ENCODE peak calls at places on chromosomes 3 and 15, in five cellular contexts. Z is CD8-positive, alpha-beta memory T cell; I is uterus; M is right atrium auricular region; K is PC-3. V is an unnamed sample.

GRCh38 chr3:37510749-37511148 is 336.4 kb upstream of the LRRFIP2 start:
- DNase-seq in Z (no peak), I (no peak), M (no peak), K (no peak), V (no peak)

GRCh38 chr3:157073810-157074209 is 86.1 kb downstream of the CCNL1 start:
- DNase-seq in Z (no peak), I (no peak), M (no peak), K (peak; percentile 58), V (no peak)

GRCh38 chr15:31435256-31435781 is 108.7 kb downstream of the KLF13 start:
- DNase-seq in Z (peak; percentile 88), I (peak; percentile 65), M (peak; percentile 84), K (peak; percentile 65), V (peak; percentile 86)

GRCh38 chr15:46786886-46787285 is 930.4 kb upstream of the SEMA6D start:
- DNase-seq in Z (no peak), I (no peak), M (no peak), K (no peak), V (no peak)

GRCh38 chr15:41517895-41518449 is 4.3 kb upstream of the LTK start:
- DNase-seq in Z (no peak), I (no peak), M (no peak), K (no peak), V (no peak)

GRCh38 chr15:82231233-82231632 is 31.3 kb downstream of the EFL1 start:
- DNase-seq in Z (no peak), I (no peak), M (no peak), K (no peak), V (no peak)

GRCh38 chr3:20608054-20608738 is 422.2 kb upstream of the SGO1 start:
- DNase-seq in Z (no peak), I (no peak), M (no peak), K (peak; percentile 21), V (no peak)

GRCh38 chr15:43268111-43269105 is 1.7 kb upstream of the TGM5 start:
- DNase-seq in Z (no peak), I (no peak), M (peak; percentile 55), K (peak; percentile 16), V (no peak)

GRCh38 chr3:182603501-182603900 is 189.8 kb upstream of the ATP11B start:
- DNase-seq in Z (no peak), I (no peak), M (no peak), K (peak; percentile 49), V (no peak)

GRCh38 chr3:102741105-102741504 is 306.3 kb downstream of the ZPLD1 start:
- DNase-seq in Z (no peak), I (no peak), M (no peak), K (peak; percentile 46), V (no peak)

GRCh38 chr15:52295421-52295991 is at the start of gene MYO5C:
- DNase-seq in Z (peak; percentile 8), I (peak; percentile 42), M (no peak), K (peak; percentile 88), V (no peak)

GRCh38 chr15:94526071-94526689 is 294.8 kb downstream of the MCTP2 start:
- DNase-seq in Z (no peak), I (no peak), M (no peak), K (peak; percentile 13), V (no peak)

GRCh38 chr3:94308767-94309166 is 245.9 kb downstream of the NSUN3 start:
- DNase-seq in Z (no peak), I (no peak), M (no peak), K (no peak), V (no peak)

GRCh38 chr15:57503051-57503702 is 88.5 kb upstream of the MYZAP start:
- DNase-seq in Z (no peak), I (no peak), M (no peak), K (no peak), V (no peak)

GRCh38 chr15:42577514-42578031 is 2.2 kb downstream of the STARD9 start:
- DNase-seq in Z (no peak), I (no peak), M (no peak), K (no peak), V (no peak)

GRCh38 chr3:147514366-147514765 is 105.2 kb downstream of the ZIC1 start:
- DNase-seq in Z (no peak), I (no peak), M (no peak), K (no peak), V (no peak)

GRCh38 chr3:86954226-86954625 is 36.7 kb downstream of the VGLL3 start:
- DNase-seq in Z (no peak), I (no peak), M (no peak), K (peak; percentile 97), V (no peak)

GRCh38 chr3:120802916-120803315 is 60.4 kb downstream of the GTF2E1 start:
- DNase-seq in Z (no peak), I (no peak), M (no peak), K (no peak), V (no peak)

GRCh38 chr3:15241341-15241740 is 35.3 kb downstream of the CAPN7 start:
- DNase-seq in Z (peak; percentile 10), I (peak; percentile 61), M (no peak), K (peak; percentile 34), V (no peak)

GRCh38 chr3:53238051-53238850 is 17.6 kb downstream of the TKT start:
- DNase-seq in Z (no peak), I (no peak), M (no peak), K (peak; percentile 98), V (peak; percentile 89)

GRCh38 chr3:172655388-172655787 is 55.5 kb downstream of the NCEH1 start:
- DNase-seq in Z (no peak), I (no peak), M (no peak), K (no peak), V (no peak)

GRCh38 chr3:150467381-150467780 is 59.3 kb downstream of the TSC22D2 start:
- DNase-seq in Z (no peak), I (no peak), M (no peak), K (no peak), V (no peak)

GRCh38 chr15:68383161-68384074 is 48.5 kb downstream of the ITGA11 start:
- DNase-seq in Z (peak; percentile 55), I (peak; percentile 11), M (peak; percentile 58), K (peak; percentile 69), V (no peak)

GRCh38 chr15:67185051-67185450 is 69.4 kb downstream of the AAGAB start:
- DNase-seq in Z (no peak), I (no peak), M (peak; percentile 56), K (no peak), V (no peak)

GRCh38 chr3:71787851-71788405 is 3.0 kb upstream of the PROK2 start:
- DNase-seq in Z (no peak), I (no peak), M (no peak), K (no peak), V (no peak)

GRCh38 chr3:12237912-12238650 is 50.8 kb upstream of the PPARG start:
- DNase-seq in Z (no peak), I (no peak), M (no peak), K (no peak), V (peak; percentile 64)

GRCh38 chr3:36710606-36711005 is 53.7 kb downstream of the DCLK3 start:
- DNase-seq in Z (no peak), I (no peak), M (no peak), K (no peak), V (no peak)

GRCh38 chr3:193563999-193564398 is 9.3 kb upstream of the ATP13A4 start:
- DNase-seq in Z (no peak), I (no peak), M (no peak), K (peak; percentile 29), V (no peak)

GRCh38 chr15:66841953-66842681 is 140.1 kb downstream of the SMAD6 start:
- DNase-seq in Z (no peak), I (peak; percentile 90), M (peak; percentile 94), K (peak; percentile 82), V (peak; percentile 97)

GRCh38 chr3:142844339-142844977 is 44.4 kb downstream of the PCOLCE2 start:
- DNase-seq in Z (no peak), I (no peak), M (no peak), K (peak; percentile 66), V (no peak)

GRCh38 chr3:194974468-194975135 is 288.9 kb downstream of the FAM43A start:
- DNase-seq in Z (no peak), I (no peak), M (peak; percentile 26), K (no peak), V (no peak)

GRCh38 chr3:170862618-170863374 is 7.2 kb downstream of the RPL22L1 start:
- DNase-seq in Z (no peak), I (no peak), M (no peak), K (no peak), V (no peak)

GRCh38 chr3:52195297-52195597 is 2.7 kb upstream of the ALAS1 start:
- DNase-seq in Z (no peak), I (no peak), M (no peak), K (no peak), V (no peak)

GRCh38 chr3:12662593-12663310 is 1.2 kb downstream of the RAF1 start:
- DNase-seq in Z (peak; percentile 37), I (no peak), M (no peak), K (peak; percentile 45), V (peak; percentile 46)

GRCh38 chr3:150063237-150063636 is 92.5 kb upstream of the PFN2 start:
- DNase-seq in Z (no peak), I (no peak), M (no peak), K (no peak), V (no peak)

GRCh38 chr15:21262851-21263400 is 177.4 kb downstream of the POTEB3 start:
- DNase-seq in Z (no peak), I (no peak), M (no peak), K (peak; percentile 1), V (no peak)
- H3K9me3 ChIP-seq in Z (no peaks in the 10 kb centered on the region), I (no peaks in the 10 kb centered on the region), M (no peaks in the 10 kb centered on the region), K (peaks cover 9% of the 10 kb centered on the region), V (no peaks in the 10 kb centered on the region)

DNA sequence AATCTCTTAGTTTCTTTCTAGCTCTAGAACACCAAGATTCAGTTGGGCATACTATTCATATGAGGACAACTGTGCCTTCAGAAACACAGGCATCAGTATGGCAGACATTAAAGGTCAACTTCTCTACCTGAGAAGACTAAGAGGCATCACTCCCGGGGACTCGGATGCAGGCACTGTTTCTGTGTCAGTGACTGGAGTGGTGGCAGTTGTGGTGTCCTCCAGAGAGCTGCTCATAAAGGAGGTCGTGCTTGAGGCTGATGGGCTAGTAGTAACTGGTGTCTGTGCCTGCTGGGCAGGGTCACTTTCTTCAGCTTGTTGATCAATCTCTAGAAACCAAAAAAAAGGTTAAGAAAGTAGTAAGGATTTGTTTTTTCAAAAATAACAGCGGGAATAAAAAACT is 75.2 kb downstream of the FBXL22 start:
- DNase-seq in Z (no peak), I (no peak), M (no peak), K (no peak), V (no peak)
- H3K36me3 ChIP-seq in Z (peaks cover 29% of the 10 kb centered on the region), I (no peaks in the 10 kb centered on the region), M (peaks cover 60% of the 10 kb centered on the region), K (peaks cover 3% of the 10 kb centered on the region), V (peaks cover 42% of the 10 kb centered on the region)

GRCh38 chr3:189322339-189322738 is 150.6 kb downstream of the TPRG1 start:
- DNase-seq in Z (no peak), I (no peak), M (no peak), K (no peak), V (no peak)

GRCh38 chr3:189324538-189325138 is 152.9 kb downstream of the TPRG1 start:
- DNase-seq in Z (peak; percentile 93), I (no peak), M (no peak), K (peak; percentile 99), V (peak; percentile 88)

GRCh38 chr3:189330066-189330465 is 158.3 kb downstream of the TPRG1 start:
- DNase-seq in Z (no peak), I (no peak), M (no peak), K (no peak), V (no peak)

GRCh38 chr3:189320511-189320910 is 148.7 kb downstream of the TPRG1 start:
- DNase-seq in Z (no peak), I (no peak), M (no peak), K (no peak), V (no peak)

GRCh38 chr3:189325454-189325853 is 153.7 kb downstream of the TPRG1 start:
- DNase-seq in Z (no peak), I (no peak), M (no peak), K (peak; percentile 14), V (no peak)
- H3K9me3 ChIP-seq in Z (no peaks in the 10 kb centered on the region), I (no peaks in the 10 kb centered on the region), M (no peaks in the 10 kb centered on the region), K (no peaks in the 10 kb centered on the region), V (no peaks in the 10 kb centered on the region)

GRCh38 chr3:8538904-8539303 is 37.3 kb downstream of the LMCD1 start:
- DNase-seq in Z (no peak), I (no peak), M (no peak), K (peak; percentile 11), V (no peak)
- H3K36me3 ChIP-seq in Z (no peaks in the 10 kb centered on the region), I (no peaks in the 10 kb centered on the region), M (peaks cover 77% of the 10 kb centered on the region), K (no peaks in the 10 kb centered on the region), V (no peaks in the 10 kb centered on the region)